ENCODE peak calls at places on chromosomes 6 and 20, in seven cellular contexts. F is brain microvascular endothelial cell; V is activated T-cell treated with anti-CD3 and anti-CD28 coated beads for 4 hours; G is renal cortical epithelial cell; B is HT-29; A is MV-4-11; D is stimulated activated CD8-positive, alpha-beta memory T cell treated with anti-CD3 and anti-CD28 coated beads, Interleukin-2, amount 100 ng/mL, for 1 hour. E is an unnamed sample.

GRCh38 chr20:23358923-23359572 is 2.9 kb upstream of the GZF1 start:
- DNase-seq in F (no peak), V (no peak), G (no peak), B (no peak), A (no peak), D (no peak), E (no peak)

GRCh38 chr20:16759161-16759523 is 11.0 kb downstream of the OTOR start:
- DNase-seq in F (no peak), V (no peak), G (no peak), B (no peak), A (no peak), D (no peak), E (no peak)

GRCh38 chr6:12014027-12014872 is 2.1 kb downstream of the HIVEP1 start:
- DNase-seq in F (peak), V (no peak), G (peak), B (peak), A (no peak), D (no peak), E (no peak)

GRCh38 chr6:108592371-108593337 is 31.9 kb downstream of the FOXO3 start:
- DNase-seq in F (peak), V (peak), G (peak), B (no peak), A (peak), D (peak), E (no peak)

GRCh38 chr6:129212081-129212480 is 329.1 kb downstream of the LAMA2 start:
- DNase-seq in F (no peak), V (no peak), G (no peak), B (no peak), A (no peak), D (no peak), E (no peak)

GRCh38 chr6:156777866-156778614 is 862 bp downstream of the ARID1B start:
- DNase-seq in F (peak), V (peak), G (no peak), B (peak), A (peak), D (peak), E (no peak)

GRCh38 chr6:30396833-30397479 is 52.0 kb downstream of the RPP21 start:
- DNase-seq in F (peak), V (peak), G (peak), B (peak), A (peak), D (peak), E (peak)

GRCh38 chr6:169853196-169854082 is 102.0 kb downstream of the ERMARD start:
- DNase-seq in F (no peak), V (no peak), G (no peak), B (no peak), A (no peak), D (no peak), E (peak)

GRCh38 chr20:45365444-45365970 is 2.6 kb downstream of the SYS1 start:
- DNase-seq in F (no peak), V (no peak), G (no peak), B (no peak), A (no peak), D (no peak), E (peak)

GRCh38 chr6:153698001-153698400 is 341.0 kb upstream of the OPRM1 start:
- DNase-seq in F (no peak), V (no peak), G (no peak), B (no peak), A (no peak), D (no peak), E (no peak)

GRCh38 chr6:121557146-121557545 is 121.7 kb downstream of the GJA1 start:
- DNase-seq in F (no peak), V (no peak), G (no peak), B (no peak), A (no peak), D (no peak), E (no peak)

GRCh38 chr20:32681175-32682084 is 7.7 kb upstream of the C20orf203 start:
- DNase-seq in F (no peak), V (no peak), G (peak), B (peak), A (peak), D (no peak), E (no peak)

GRCh38 chr6:97978855-97979271 is 695.8 kb upstream of the MMS22L start:
- DNase-seq in F (no peak), V (no peak), G (no peak), B (peak), A (no peak), D (no peak), E (no peak)

GRCh38 chr20:57223648-57224489 is 42.6 kb downstream of the BMP7 start:
- DNase-seq in F (no peak), V (no peak), G (no peak), B (no peak), A (no peak), D (no peak), E (peak)

GRCh38 chr6:155154158-155154830 is 109.5 kb upstream of the CLDN20 start:
- DNase-seq in F (peak), V (no peak), G (peak), B (peak), A (peak), D (no peak), E (no peak)

GRCh38 chr20:51318058-51318960 is 224.2 kb downstream of the NFATC2 start:
- DNase-seq in F (peak), V (peak), G (no peak), B (peak), A (no peak), D (peak), E (no peak)

GRCh38 chr20:24581443-24582170 is 112.2 kb downstream of the SYNDIG1 start:
- DNase-seq in F (no peak), V (no peak), G (no peak), B (no peak), A (no peak), D (no peak), E (no peak)

GRCh38 chr6:133241088-133241900 is at the start of gene EYA4:
- DNase-seq in F (no peak), V (no peak), G (no peak), B (no peak), A (no peak), D (no peak), E (no peak)

GRCh38 chr20:57902478-57902877 is 192.7 kb upstream of the PMEPA1 start:
- DNase-seq in F (peak), V (no peak), G (peak), B (peak), A (peak), D (no peak), E (no peak)

GRCh38 chr6:37173573-37174195 is 3.7 kb downstream of the PIM1 start:
- DNase-seq in F (no peak), V (peak), G (no peak), B (no peak), A (peak), D (no peak), E (no peak)

GRCh38 chr6:16684896-16685554 is 76.2 kb downstream of the ATXN1 start:
- DNase-seq in F (peak), V (peak), G (peak), B (no peak), A (peak), D (peak), E (no peak)

GRCh38 chr20:2799688-2800589 is 488 bp downstream of the CPXM1 start:
- DNase-seq in F (no peak), V (no peak), G (no peak), B (no peak), A (no peak), D (no peak), E (no peak)

GRCh38 chr6:151485616-151486015 is 8.2 kb upstream of the CCDC170 start:
- DNase-seq in F (peak), V (no peak), G (peak), B (no peak), A (no peak), D (no peak), E (no peak)

GRCh38 chr6:167306401-167306998 is 15.4 kb downstream of the UNC93A start:
- DNase-seq in F (no peak), V (no peak), G (no peak), B (peak), A (no peak), D (no peak), E (no peak)

GRCh38 chr6:128727500-128727899 is 155.4 kb upstream of the LAMA2 start:
- DNase-seq in F (no peak), V (no peak), G (no peak), B (no peak), A (no peak), D (no peak), E (no peak)

GRCh38 chr6:111477481-111477938 is 5.5 kb downstream of the REV3L start:
- DNase-seq in F (no peak), V (no peak), G (peak), B (no peak), A (no peak), D (no peak), E (no peak)

GRCh38 chr6:166221040-166221439 is 53.4 kb upstream of the TBXT start:
- DNase-seq in F (no peak), V (no peak), G (no peak), B (no peak), A (peak), D (no peak), E (no peak)

GRCh38 chr20:19110866-19111460 is 101.5 kb upstream of the SLC24A3 start:
- DNase-seq in F (no peak), V (no peak), G (no peak), B (no peak), A (no peak), D (no peak), E (no peak)

GRCh38 chr6:7604003-7604402 is 14.0 kb downstream of the SNRNP48 start:
- DNase-seq in F (no peak), V (no peak), G (no peak), B (no peak), A (no peak), D (no peak), E (no peak)

GRCh38 chr6:106749611-106750010 is 120.2 kb downstream of the QRSL1 start:
- DNase-seq in F (no peak), V (no peak), G (no peak), B (no peak), A (no peak), D (no peak), E (no peak)

GRCh38 chr6:158758464-158758863 is 60.7 kb downstream of the EZR start:
- DNase-seq in F (no peak), V (no peak), G (no peak), B (no peak), A (no peak), D (no peak), E (no peak)

GRCh38 chr6:12637960-12638641 is 78.5 kb upstream of the PHACTR1 start:
- DNase-seq in F (peak), V (no peak), G (peak), B (peak), A (peak), D (no peak), E (no peak)

GRCh38 chr6:161088676-161089328 is 97.2 kb downstream of the MAP3K4 start:
- DNase-seq in F (no peak), V (no peak), G (peak), B (no peak), A (no peak), D (no peak), E (no peak)

GRCh38 chr20:19074828-19075516 is 137.5 kb upstream of the SLC24A3 start:
- DNase-seq in F (no peak), V (no peak), G (no peak), B (no peak), A (peak), D (no peak), E (no peak)

GRCh38 chr20:46218656-46219055 is 89.6 kb downstream of the CDH22 start:
- DNase-seq in F (no peak), V (no peak), G (no peak), B (no peak), A (no peak), D (no peak), E (no peak)